ENCODE peak calls at places on chromosome 6, in nine cellular contexts. I, Q, D, H, A, X, S, P and T are unnamed samples.

GRCh38 chr6:129186988-129187387 is 304.1 kb downstream of the LAMA2 start:
- DNase-seq in A (no peak), D (peak), I (peak), X (peak), P (peak), Q (no peak), H (peak), S (no peak), T (no peak)

GRCh38 chr6:40535105-40535783 is 51.9 kb downstream of the LRFN2 start:
- DNase-seq in Q (no peak), S (no peak), I (no peak), H (no peak), A (no peak), P (no peak), D (no peak), X (no peak), T (no peak)

GRCh38 chr6:5597413-5597812 is 336.1 kb downstream of the FARS2 start:
- DNase-seq in Q (no peak), P (no peak), S (no peak), A (no peak), X (no peak), D (no peak), I (no peak), H (no peak), T (no peak)

GRCh38 chr6:106396426-106397220 is 36.1 kb downstream of the CRYBG1 start:
- DNase-seq in D (no peak), X (no peak), A (no peak), I (no peak), S (no peak), H (no peak), P (no peak), Q (no peak), T (no peak)

GRCh38 chr6:150072201-150072600 is 3.3 kb upstream of the ULBP3 start:
- DNase-seq in H (no peak), I (peak), A (no peak), Q (peak), D (no peak), X (peak), P (no peak), S (peak), T (no peak)

GRCh38 chr6:62357826-62358225 is 71.8 kb upstream of the KHDRBS2 start:
- DNase-seq in Q (no peak), D (no peak), H (no peak), A (no peak), X (no peak), I (no peak), P (no peak), S (no peak), T (no peak)

GRCh38 chr6:113862112-113862511 is 5.0 kb downstream of the MARCKS start:
- DNase-seq in S (no peak), A (no peak), P (peak), H (no peak), X (no peak), Q (no peak), I (no peak), D (peak), T (no peak)

GRCh38 chr6:15247750-15248450 is 2.0 kb downstream of the JARID2 start:
- DNase-seq in I (peak), P (peak), D (peak), S (peak), X (no peak), Q (peak), H (peak), A (peak), T (peak)

GRCh38 chr6:11482616-11483015 is 54.9 kb upstream of the TMEM170B start:
- DNase-seq in Q (no peak), S (no peak), P (no peak), A (no peak), I (no peak), H (no peak), D (no peak), X (no peak), T (no peak)

GRCh38 chr6:45946887-45947286 is 68.8 kb downstream of the CLIC5 start:
- DNase-seq in S (no peak), A (no peak), Q (no peak), D (peak), X (no peak), I (no peak), P (peak), H (no peak), T (no peak)

GRCh38 chr6:68778356-68779020 is 143.4 kb downstream of the ADGRB3 start:
- DNase-seq in S (no peak), A (no peak), I (peak), H (no peak), X (no peak), D (peak), P (peak), Q (no peak), T (no peak)

GRCh38 chr6:31393932-31394331 is 9.5 kb upstream of the MICA start:
- DNase-seq in P (no peak), X (no peak), A (no peak), H (no peak), D (no peak), S (no peak), I (no peak), Q (no peak), T (no peak)

GRCh38 chr6:33418690-33419291 is 884 bp upstream of the CUTA start:
- DNase-seq in S (no peak), X (no peak), H (no peak), P (peak), A (no peak), Q (no peak), I (no peak), D (peak), T (peak)

GRCh38 chr6:143337201-143337949 is 113.1 kb downstream of the ADAT2 start:
- DNase-seq in S (no peak), A (peak), Q (no peak), I (no peak), X (no peak), H (peak), D (peak), P (peak), T (no peak)

GRCh38 chr6:90263653-90264052 is 33.0 kb downstream of the BACH2 start:
- DNase-seq in A (no peak), P (peak), X (no peak), H (no peak), Q (no peak), D (no peak), I (no peak), S (no peak), T (no peak)

GRCh38 chr6:82555801-82556200 is 192.2 kb downstream of the TPBG start:
- DNase-seq in P (peak), A (no peak), I (peak), X (no peak), S (no peak), H (no peak), Q (no peak), D (no peak), T (no peak)

GRCh38 chr6:162733489-162733888 is 5.7 kb downstream of the PACRG start:
- DNase-seq in X (no peak), D (no peak), P (no peak), S (no peak), A (no peak), H (no peak), Q (no peak), I (no peak), T (no peak)